ENCODE peak calls at places on chromosomes 12 and 14, in nine cellular contexts. N is heart right ventricle; C is lower leg skin; R is stimulated activated naive B cell treated with anti-CD40 and anti-IgM and Interleukin-4, amounts not matched to agents 10 μg/mL and 1 μg/mL and 100 μg/mL, for 72 hours; S is left cardiac atrium; G is ACHN; P is NCI-H2107; X is naive thymus-derived CD4-positive, alpha-beta T cell; L is activated gamma-delta T cell treated with anti-CD3 and anti-CD28 coated beads, Interleukin-2, amount 50 U/mL, for 16 hours. H is an unnamed sample.

GRCh38 chr12:55935742-55936151 is 4.8 kb downstream of the DGKA start:
- DNase-seq in N (peak), C (peak), R (no peak), S (peak), G (no peak), P (no peak), X (no peak), L (no peak), H (no peak)

GRCh38 chr12:80690513-80690912 is 16.9 kb upstream of the MYF6 start:
- DNase-seq in N (no peak), C (no peak), R (no peak), S (no peak), G (no peak), P (no peak), X (no peak), L (no peak), H (no peak)

GRCh38 chr14:89212386-89213235 is 204.4 kb downstream of the FOXN3 start:
- DNase-seq in N (no peak), C (no peak), R (no peak), S (no peak), G (no peak), P (no peak), X (no peak), L (no peak), H (no peak)

GRCh38 chr12:9867531-9867930 is 1.6 kb downstream of the CLEC2B start:
- DNase-seq in N (no peak), C (no peak), R (no peak), S (no peak), G (no peak), P (no peak), X (no peak), L (no peak), H (no peak)

GRCh38 chr12:52903855-52904508 is 894 bp downstream of the KRT8 start:
- DNase-seq in N (peak), C (no peak), R (peak), S (peak), G (peak), P (peak), X (peak), L (no peak), H (peak)

GRCh38 chr12:95661360-95661759 is 110.1 kb upstream of the USP44 start:
- DNase-seq in N (no peak), C (no peak), R (no peak), S (no peak), G (no peak), P (no peak), X (no peak), L (no peak), H (no peak)

GRCh38 chr12:1505576-1505975 is 88.8 kb downstream of the FBXL14 start:
- DNase-seq in N (no peak), C (peak), R (no peak), S (no peak), G (no peak), P (no peak), X (no peak), L (no peak), H (no peak)

GRCh38 chr14:54784060-54784459 is 118.6 kb downstream of the GCH1 start:
- DNase-seq in N (peak), C (peak), R (no peak), S (peak), G (no peak), P (no peak), X (no peak), L (no peak), H (no peak)

GRCh38 chr12:112841891-112842290 is 50.3 kb downstream of the RPH3A start:
- DNase-seq in N (no peak), C (peak), R (no peak), S (no peak), G (peak), P (no peak), X (no peak), L (no peak), H (no peak)

GRCh38 chr12:98758331-98758730 is 113.2 kb downstream of the APAF1 start:
- DNase-seq in N (no peak), C (no peak), R (no peak), S (peak), G (no peak), P (no peak), X (no peak), L (no peak), H (no peak)

GRCh38 chr14:60153996-60154395 is 11.2 kb downstream of the DHRS7 start:
- DNase-seq in N (no peak), C (no peak), R (no peak), S (no peak), G (no peak), P (no peak), X (no peak), L (no peak), H (no peak)

GRCh38 chr14:24398943-24399801 is at the start of gene NYNRIN:
- DNase-seq in N (no peak), C (peak), R (no peak), S (peak), G (peak), P (no peak), X (peak), L (no peak), H (peak)

GRCh38 chr12:25071366-25071765 is 122.5 kb upstream of the BCAT1 start:
- DNase-seq in N (no peak), C (no peak), R (no peak), S (no peak), G (no peak), P (no peak), X (no peak), L (no peak), H (no peak)

GRCh38 chr12:75722714-75723200 is 211.3 kb upstream of the KRR1 start:
- DNase-seq in N (peak), C (no peak), R (no peak), S (peak), G (peak), P (no peak), X (no peak), L (peak), H (no peak)

GRCh38 chr12:62123721-62124203 is 136.4 kb upstream of the USP15 start:
- DNase-seq in N (peak), C (no peak), R (peak), S (no peak), G (peak), P (no peak), X (peak), L (no peak), H (peak)

GRCh38 chr12:80186727-80187217 is 87.4 kb downstream of the OTOGL start:
- DNase-seq in N (peak), C (no peak), R (no peak), S (peak), G (peak), P (peak), X (peak), L (no peak), H (peak)

GRCh38 chr12:22626429-22626828 is 1.5 kb downstream of the ETNK1 start:
- DNase-seq in N (no peak), C (no peak), R (no peak), S (no peak), G (peak), P (no peak), X (no peak), L (no peak), H (peak)

H was measured in CD4-positive, CD25-positive, alpha-beta regulatory T cell.